ENCODE peak calls at places on chromosomes 12 and 14, in six cellular contexts. One of them, this sample, is unnamed. For H3K4me1, the result is how much of the 10 kb centered on the place peaks cover.

GRCh38 chr14:34030864-34031263 is 80.0 kb upstream of the EGLN3 start:
- DNase-seq in SK-N-SH: peak
- DNase-seq in suprapubic skin: no peak
- DNase-seq in A549: no peak
- DNase-seq in transverse colon: peak
- DNase-seq in sigmoid colon: no peak
- DNase-seq in this sample: no peak

GRCh38 chr14:31988237-31988636 is 88.9 kb upstream of the ARHGAP5 start:
- DNase-seq in A549: no peak
- DNase-seq in sigmoid colon: no peak
- DNase-seq in transverse colon: no peak
- DNase-seq in SK-N-SH: no peak
- DNase-seq in suprapubic skin: no peak
- DNase-seq in this sample: no peak

GRCh38 chr14:71764701-71765347 is 167.4 kb upstream of the RGS6 start:
- DNase-seq in sigmoid colon: no peak
- DNase-seq in transverse colon: no peak
- DNase-seq in suprapubic skin: no peak
- DNase-seq in A549: no peak
- DNase-seq in SK-N-SH: no peak
- DNase-seq in this sample: no peak

GRCh38 chr12:124279846-124280360 is 15.0 kb upstream of the RFLNA start:
- DNase-seq in transverse colon: no peak
- DNase-seq in sigmoid colon: no peak
- DNase-seq in suprapubic skin: no peak
- DNase-seq in A549: no peak
- DNase-seq in SK-N-SH: no peak
- DNase-seq in this sample: no peak

GRCh38 chr12:47935196-47935595 is 28.2 kb upstream of the TMEM106C start:
- DNase-seq in SK-N-SH: peak
- DNase-seq in A549: no peak
- DNase-seq in sigmoid colon: peak
- DNase-seq in suprapubic skin: no peak
- DNase-seq in transverse colon: no peak
- DNase-seq in this sample: no peak

GRCh38 chr14:75431011-75431410 is 3.2 kb downstream of the JDP2 start:
- DNase-seq in suprapubic skin: no peak
- DNase-seq in transverse colon: no peak
- DNase-seq in sigmoid colon: no peak
- DNase-seq in SK-N-SH: no peak
- DNase-seq in A549: no peak
- DNase-seq in this sample: no peak

GRCh38 chr14:65000868-65001600 is 14.3 kb downstream of the FNTB start:
- DNase-seq in sigmoid colon: no peak
- DNase-seq in suprapubic skin: no peak
- DNase-seq in transverse colon: no peak
- DNase-seq in A549: no peak
- DNase-seq in SK-N-SH: no peak
- DNase-seq in this sample: no peak

GRCh38 chr12:130481392-130481879 is 143.7 kb downstream of the PIWIL1 start:
- DNase-seq in suprapubic skin: no peak
- DNase-seq in A549: no peak
- DNase-seq in sigmoid colon: no peak
- DNase-seq in transverse colon: no peak
- DNase-seq in SK-N-SH: no peak
- DNase-seq in this sample: no peak

GRCh38 chr14:57918791-57919190 is 52.9 kb upstream of the SLC35F4 start:
- DNase-seq in sigmoid colon: no peak
- DNase-seq in SK-N-SH: no peak
- DNase-seq in transverse colon: no peak
- DNase-seq in suprapubic skin: no peak
- DNase-seq in A549: no peak
- DNase-seq in this sample: no peak

GRCh38 chr14:102182190-102182589 is 42.5 kb downstream of the WDR20 start:
- DNase-seq in sigmoid colon: no peak
- DNase-seq in suprapubic skin: no peak
- DNase-seq in transverse colon: no peak
- DNase-seq in SK-N-SH: no peak
- DNase-seq in A549: no peak
- DNase-seq in this sample: no peak

GRCh38 chr14:37864861-37865718 is 269.7 kb downstream of the TTC6 start:
- DNase-seq in suprapubic skin: no peak
- DNase-seq in sigmoid colon: peak
- DNase-seq in transverse colon: peak
- DNase-seq in SK-N-SH: no peak
- DNase-seq in A549: peak
- DNase-seq in this sample: no peak

GRCh38 chr14:50003213-50004021 is 110.5 kb downstream of the ARF6 start:
- DNase-seq in sigmoid colon: peak
- DNase-seq in A549: peak
- DNase-seq in transverse colon: peak
- DNase-seq in suprapubic skin: peak
- DNase-seq in SK-N-SH: peak
- DNase-seq in this sample: peak
- TF ChIP-seq EP300 in sigmoid colon: no peak
- TF ChIP-seq EP300 in A549: no peak
- TF ChIP-seq EP300 in transverse colon: no peak
- TF ChIP-seq EP300 in suprapubic skin: no peak
- TF ChIP-seq EP300 in SK-N-SH: no peak
- TF ChIP-seq EP300 in this sample: no peak

GRCh38 chr12:109475121-109475520 is 2.0 kb downstream of the KCTD10 start:
- DNase-seq in A549: no peak
- DNase-seq in sigmoid colon: no peak
- DNase-seq in transverse colon: no peak
- DNase-seq in SK-N-SH: no peak
- DNase-seq in suprapubic skin: no peak
- DNase-seq in this sample: no peak

GRCh38 chr12:109475993-109476806 is 900 bp downstream of the KCTD10 start:
- DNase-seq in sigmoid colon: no peak
- DNase-seq in A549: no peak
- DNase-seq in SK-N-SH: peak
- DNase-seq in suprapubic skin: no peak
- DNase-seq in transverse colon: no peak
- DNase-seq in this sample: no peak

GRCh38 chr12:109477185-109477962 is at the start of the genes KCTD10 and UBE3B:
- DNase-seq in suprapubic skin: peak
- DNase-seq in SK-N-SH: peak
- DNase-seq in sigmoid colon: peak
- DNase-seq in transverse colon: peak
- DNase-seq in A549: peak
- DNase-seq in this sample: peak

GRCh38 chr12:109477963-109478315 is 505 bp downstream of the UBE3B start:
- DNase-seq in suprapubic skin: no peak
- DNase-seq in transverse colon: no peak
- DNase-seq in sigmoid colon: no peak
- DNase-seq in SK-N-SH: no peak
- DNase-seq in A549: no peak
- DNase-seq in this sample: no peak

GRCh38 chr12:109476807-109477184 is 304 bp downstream of the KCTD10 start:
- DNase-seq in suprapubic skin: no peak
- DNase-seq in transverse colon: no peak
- DNase-seq in SK-N-SH: no peak
- DNase-seq in A549: no peak
- DNase-seq in sigmoid colon: no peak
- DNase-seq in this sample: no peak
- H3K4me1 ChIP-seq in suprapubic skin: under half
- H3K4me1 ChIP-seq in transverse colon: under half
- H3K4me1 ChIP-seq in SK-N-SH: under half
- H3K4me1 ChIP-seq in A549: under half
- H3K4me1 ChIP-seq in sigmoid colon: under half
- H3K4me1 ChIP-seq in this sample: under half

GRCh38 chr12:22744197-22744596 is 119.2 kb downstream of the ETNK1 start:
- DNase-seq in sigmoid colon: no peak
- DNase-seq in transverse colon: no peak
- DNase-seq in SK-N-SH: no peak
- DNase-seq in A549: no peak
- DNase-seq in suprapubic skin: no peak
- DNase-seq in this sample: no peak
- TF ChIP-seq EP300 in sigmoid colon: no peak
- TF ChIP-seq EP300 in transverse colon: no peak
- TF ChIP-seq EP300 in SK-N-SH: no peak
- TF ChIP-seq EP300 in A549: no peak
- TF ChIP-seq EP300 in suprapubic skin: no peak
- TF ChIP-seq EP300 in this sample: no peak

DNA sequence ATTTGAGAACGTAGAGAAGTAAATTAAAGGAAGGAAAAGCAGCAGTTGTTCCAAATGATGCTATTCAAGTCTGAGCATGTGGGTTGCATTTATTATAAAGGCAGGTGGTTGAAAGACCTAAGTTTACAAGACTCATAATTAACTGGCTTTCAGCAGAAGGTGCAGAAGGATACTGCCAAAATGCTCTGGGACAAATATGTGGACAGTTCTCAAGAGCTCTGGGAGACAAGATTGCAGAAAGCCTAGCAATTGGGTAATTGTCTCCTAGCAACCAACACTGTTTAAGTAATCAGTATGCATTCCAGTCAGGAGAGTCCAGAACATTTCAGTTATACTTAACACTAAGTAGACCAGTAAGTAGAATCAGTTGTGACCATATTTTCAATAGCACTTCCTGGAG is 131.5 kb downstream of the GPR135 start:
- DNase-seq in suprapubic skin: no peak
- DNase-seq in A549: peak
- DNase-seq in transverse colon: no peak
- DNase-seq in SK-N-SH: no peak
- DNase-seq in sigmoid colon: peak
- DNase-seq in this sample: no peak
- H3K4me1 ChIP-seq in suprapubic skin: half or more
- H3K4me1 ChIP-seq in A549: under half
- H3K4me1 ChIP-seq in transverse colon: under half
- H3K4me1 ChIP-seq in SK-N-SH: under half
- H3K4me1 ChIP-seq in sigmoid colon: under half
- H3K4me1 ChIP-seq in this sample: half or more

DNA sequence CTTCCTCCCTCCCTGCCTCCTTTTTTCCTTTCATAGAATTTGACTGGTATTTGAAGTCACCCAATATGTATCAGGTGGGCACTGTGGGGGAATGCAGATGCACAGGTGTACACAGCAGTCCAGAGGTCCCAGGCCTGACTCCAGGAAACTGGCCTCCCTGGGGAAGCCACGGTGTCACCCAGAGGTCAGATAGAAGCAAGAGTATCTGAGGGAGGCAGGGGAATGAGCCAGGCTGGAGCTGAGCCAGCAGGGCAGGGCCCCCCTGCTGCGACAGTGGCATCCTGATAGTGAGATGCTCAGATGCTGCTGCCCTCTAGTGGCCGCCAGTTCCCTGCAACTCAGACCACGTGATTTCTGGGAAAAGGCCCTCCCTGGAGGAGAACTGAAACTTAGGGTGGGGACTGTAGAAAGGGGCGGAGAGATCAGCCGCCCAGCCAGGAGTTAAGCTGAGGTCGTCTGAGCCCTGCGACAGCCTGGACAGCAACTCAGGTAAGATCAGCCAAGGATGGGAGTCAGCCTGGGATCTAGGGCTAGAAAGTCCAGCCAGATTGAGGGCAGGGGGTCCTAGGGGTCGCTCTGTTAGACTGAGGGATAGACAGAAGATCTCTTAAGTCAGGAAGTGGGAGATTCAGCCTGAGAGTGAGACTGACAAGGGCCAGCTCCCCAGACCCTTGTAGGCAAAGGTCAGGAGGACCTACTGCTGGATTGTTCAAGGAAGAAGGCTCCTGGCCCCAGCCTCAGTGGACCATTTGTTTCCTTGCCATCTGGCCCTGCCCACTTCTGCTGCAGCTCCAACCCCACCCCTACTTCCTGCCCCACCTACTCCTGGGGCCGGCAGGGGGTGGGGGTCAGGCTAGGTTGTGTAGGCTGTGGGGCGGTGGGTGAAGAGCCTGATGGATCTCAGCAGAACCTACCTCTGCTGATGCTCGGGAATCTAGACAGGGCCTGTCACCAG is at the start of gene IRF9:
- DNase-seq in transverse colon: peak
- DNase-seq in sigmoid colon: peak
- DNase-seq in suprapubic skin: peak
- DNase-seq in A549: peak
- DNase-seq in SK-N-SH: peak
- DNase-seq in this sample: peak
- TF ChIP-seq EP300 in transverse colon: peak
- TF ChIP-seq EP300 in sigmoid colon: peak
- TF ChIP-seq EP300 in suprapubic skin: no peak
- TF ChIP-seq EP300 in A549: no peak
- TF ChIP-seq EP300 in SK-N-SH: peak
- TF ChIP-seq EP300 in this sample: no peak

GRCh38 chr14:22502007-22502406 is 87.0 kb downstream of the DAD1 start:
- DNase-seq in suprapubic skin: no peak
- DNase-seq in SK-N-SH: no peak
- DNase-seq in A549: no peak
- DNase-seq in transverse colon: no peak
- DNase-seq in sigmoid colon: peak
- DNase-seq in this sample: no peak
- H3K4me1 ChIP-seq in suprapubic skin: under half
- H3K4me1 ChIP-seq in SK-N-SH: under half
- H3K4me1 ChIP-seq in A549: under half
- H3K4me1 ChIP-seq in transverse colon: under half
- H3K4me1 ChIP-seq in sigmoid colon: under half
- H3K4me1 ChIP-seq in this sample: under half

DNA sequence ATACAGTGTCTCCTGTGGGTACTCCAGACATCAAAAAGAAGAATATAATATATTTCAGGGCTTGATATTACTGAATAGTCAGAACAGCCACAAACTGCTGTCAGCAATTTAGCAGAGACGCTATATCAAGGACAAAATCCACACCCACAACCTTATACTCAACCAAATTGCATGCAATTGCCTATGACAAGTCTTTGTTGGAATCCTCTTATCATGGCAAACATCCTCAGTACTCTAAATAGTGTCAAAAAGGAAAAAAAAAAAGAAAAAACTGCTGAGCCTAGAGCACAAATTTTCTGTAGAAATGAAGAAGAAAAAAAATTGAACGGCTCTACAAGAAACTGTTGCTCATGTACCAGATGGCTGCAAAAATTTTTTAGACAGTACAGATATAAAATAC is 485.7 kb downstream of the TMTC2 start:
- DNase-seq in transverse colon: no peak
- DNase-seq in A549: no peak
- DNase-seq in suprapubic skin: no peak
- DNase-seq in sigmoid colon: no peak
- DNase-seq in SK-N-SH: no peak
- DNase-seq in this sample: no peak
- TF ChIP-seq EP300 in transverse colon: no peak
- TF ChIP-seq EP300 in A549: no peak
- TF ChIP-seq EP300 in suprapubic skin: no peak
- TF ChIP-seq EP300 in sigmoid colon: no peak
- TF ChIP-seq EP300 in SK-N-SH: no peak
- TF ChIP-seq EP300 in this sample: no peak

GRCh38 chr14:68786491-68787234 is 6.2 kb downstream of the ZFP36L1 start:
- DNase-seq in sigmoid colon: peak
- DNase-seq in transverse colon: no peak
- DNase-seq in SK-N-SH: no peak
- DNase-seq in suprapubic skin: peak
- DNase-seq in A549: peak
- DNase-seq in this sample: no peak

GRCh38 chr14:68784298-68784910 is 8.5 kb downstream of the ZFP36L1 start:
- DNase-seq in transverse colon: peak
- DNase-seq in sigmoid colon: peak
- DNase-seq in SK-N-SH: no peak
- DNase-seq in suprapubic skin: peak
- DNase-seq in A549: peak
- DNase-seq in this sample: peak

GRCh38 chr14:68787235-68787727 is 5.6 kb downstream of the ZFP36L1 start:
- DNase-seq in sigmoid colon: peak
- DNase-seq in A549: peak
- DNase-seq in suprapubic skin: peak
- DNase-seq in SK-N-SH: no peak
- DNase-seq in transverse colon: peak
- DNase-seq in this sample: peak

GRCh38 chr14:68784995-68785816 is 7.7 kb downstream of the ZFP36L1 start:
- DNase-seq in transverse colon: no peak
- DNase-seq in suprapubic skin: peak
- DNase-seq in sigmoid colon: peak
- DNase-seq in A549: peak
- DNase-seq in SK-N-SH: no peak
- DNase-seq in this sample: peak

GRCh38 chr14:68785817-68786490 is 6.9 kb downstream of the ZFP36L1 start:
- DNase-seq in suprapubic skin: peak
- DNase-seq in transverse colon: peak
- DNase-seq in A549: peak
- DNase-seq in SK-N-SH: no peak
- DNase-seq in sigmoid colon: peak
- DNase-seq in this sample: peak
- H3K4me1 ChIP-seq in suprapubic skin: half or more
- H3K4me1 ChIP-seq in transverse colon: under half
- H3K4me1 ChIP-seq in A549: half or more
- H3K4me1 ChIP-seq in SK-N-SH: under half
- H3K4me1 ChIP-seq in sigmoid colon: under half
- H3K4me1 ChIP-seq in this sample: half or more

This sample was measured in esophagus muscularis mucosa.